ENCODE peak calls at places on chromosomes 2 and 18, in five cellular contexts. Y is GM03348; V is EL; S is stimulated activated CD4-positive, alpha-beta T cell treated with anti-CD3 and anti-CD28 coated beads, Interleukin-2, amount 100 ng/mL, for 24 hours; X is bronchial epithelial cell. H is an unnamed sample.
A peak's percentile ranks its signal among the peaks of the same experiment; 100 is the strongest.

GRCh38 chr2:68031546-68032160 is 31.2 kb downstream of the C1D start:
- DNase-seq in X (peak; percentile 61), S (no peak), Y (peak; percentile 59), V (peak; percentile 74), H (no peak)

GRCh38 chr2:164972216-164972615 is 16.9 kb upstream of the SLC38A11 start:
- DNase-seq in V (no peak), S (no peak), Y (no peak), X (peak; percentile 49), H (no peak)

GRCh38 chr2:189347540-189347939 is 93.7 kb upstream of the WDR75 start:
- DNase-seq in Y (peak; percentile 69), S (no peak), V (peak; percentile 89), X (peak; percentile 82), H (no peak)

GRCh38 chr2:30351941-30352340 is 95.1 kb upstream of the LCLAT1 start:
- DNase-seq in Y (no peak), S (no peak), X (no peak), V (no peak), H (no peak)

GRCh38 chr2:194545978-194546377 is 1111.0 kb upstream of the SLC39A10 start:
- DNase-seq in S (no peak), V (no peak), Y (no peak), X (peak; percentile 14), H (no peak)

GRCh38 chr18:2547477-2548087 is 23.7 kb downstream of the METTL4 start:
- DNase-seq in S (no peak), V (peak; percentile 50), X (peak; percentile 54), Y (peak; percentile 50), H (no peak)

GRCh38 chr2:198498048-198498447 is 693.7 kb downstream of the PLCL1 start:
- DNase-seq in V (no peak), X (no peak), Y (no peak), S (no peak), H (no peak)

GRCh38 chr2:74181739-74182138 is 3.1 kb upstream of the MOB1A start:
- DNase-seq in X (no peak), V (peak; percentile 18), S (no peak), Y (no peak), H (no peak)

GRCh38 chr2:235666240-235666781 is 172.5 kb downstream of the AGAP1 start:
- DNase-seq in Y (peak; percentile 78), S (no peak), X (peak; percentile 49), V (peak; percentile 76), H (peak; percentile 67)

GRCh38 chr18:48230459-48231113 is 178.6 kb downstream of the ZBTB7C start:
- DNase-seq in Y (peak; percentile 71), X (peak; percentile 61), V (peak; percentile 62), S (no peak), H (peak; percentile 68)

GRCh38 chr2:10400568-10400977 is 47.6 kb downstream of the ODC1 start:
- DNase-seq in S (peak; percentile 35), Y (no peak), V (no peak), X (no peak), H (no peak)